ENCODE peak calls at places on chromosomes 4 and X, in four cellular contexts. E, Y, T and U are unnamed samples.

GRCh38 chr4:67291639-67292038 is 253.7 kb downstream of the CENPC start:
- DNase-seq in Y (no peak), T (no peak), E (no peak), U (no peak)

GRCh38 chr4:122005064-122005755 is 53.4 kb upstream of the TRPC3 start:
- DNase-seq in T (no peak), E (peak; percentile 75), Y (no peak), U (no peak)

GRCh38 chr4:106266201-106266600 is 49.8 kb downstream of the TBCK start:
- DNase-seq in T (peak; percentile 13), E (peak; percentile 68), Y (peak; percentile 25), U (no peak)

GRCh38 chr4:87540176-87541058 is 11.2 kb upstream of the SPARCL1 start:
- DNase-seq in Y (no peak), T (no peak), E (no peak), U (no peak)

GRCh38 chrX:151397741-151398070 is 700 bp downstream of the VMA21 start:
- DNase-seq in E (peak; percentile 7), T (no peak), Y (no peak), U (no peak)

GRCh38 chrX:132842839-132843238 is 115.6 kb downstream of the HS6ST2 start:
- DNase-seq in E (no peak), T (no peak), Y (no peak), U (no peak)

GRCh38 chr4:142743071-142743825 is 102.9 kb downstream of the INPP4B start:
- DNase-seq in T (no peak), Y (no peak), E (peak; percentile 76), U (peak; percentile 57)

GRCh38 chr4:139312552-139313332 is 10.5 kb upstream of the NDUFC1 start:
- DNase-seq in Y (no peak), E (peak; percentile 23), T (no peak), U (no peak)

GRCh38 chr4:174540175-174540574 is 17.9 kb upstream of the HPGD start:
- DNase-seq in Y (no peak), E (no peak), T (no peak), U (no peak)

GRCh38 chr4:31084806-31085416 is 364.7 kb downstream of the PCDH7 start:
- DNase-seq in T (no peak), E (no peak), Y (no peak), U (no peak)

GRCh38 chr4:2343476-2343875 is 75.0 kb downstream of the ZFYVE28 start:
- DNase-seq in E (no peak), T (no peak), Y (no peak), U (no peak)

GRCh38 chr4:149823770-149824221 is 8.2 kb upstream of the IQCM start:
- DNase-seq in T (peak; percentile 33), Y (no peak), E (peak; percentile 90), U (peak; percentile 50)

GRCh38 chr4:84579410-84579791 is 3.5 kb upstream of the CDS1 start:
- DNase-seq in T (no peak), Y (peak; percentile 8), E (no peak), U (no peak)

GRCh38 chrX:47191331-47191730 is 2.3 kb upstream of the UBA1 start:
- DNase-seq in E (peak; percentile 26), Y (peak; percentile 25), T (no peak), U (no peak)

GRCh38 chr4:43456383-43456782 is 563.9 kb downstream of the GRXCR1 start:
- DNase-seq in T (no peak), E (peak; percentile 1), Y (no peak), U (peak; percentile 3)

GRCh38 chrX:9352683-9353430 is 112.0 kb upstream of the TBL1X start:
- DNase-seq in T (no peak), E (peak; percentile 70), Y (no peak), U (no peak)

GRCh38 chrX:874061-874460 is 243.5 kb downstream of the SHOX start:
- DNase-seq in T (no peak), Y (no peak), E (no peak), U (no peak)

GRCh38 chr4:73864365-73864764 is 4.8 kb upstream of the CXCL1 start:
- DNase-seq in T (no peak), E (no peak), Y (peak; percentile 7), U (no peak)

GRCh38 chrX:13535371-13535770 is 34.0 kb upstream of the EGFL6 start:
- DNase-seq in T (no peak), Y (no peak), E (no peak), U (no peak)

GRCh38 chr4:28010543-28011235 is 1150.0 kb downstream of the STIM2 start:
- DNase-seq in E (peak; percentile 61), Y (no peak), T (no peak), U (no peak)

GRCh38 chr4:8247047-8247930 is 22.3 kb upstream of the HTRA3 start:
- DNase-seq in E (no peak), T (no peak), Y (no peak), U (no peak)

GRCh38 chr4:162164881-162165528 is 1.2 kb upstream of the FSTL5 start:
- DNase-seq in T (no peak), Y (peak; percentile 7), E (no peak), U (no peak)

GRCh38 chr4:77911091-77911490 is 48.5 kb downstream of the MRPL1 start:
- DNase-seq in Y (no peak), E (peak; percentile 52), T (no peak), U (no peak)

GRCh38 chrX:370963-371745 is 15.6 kb downstream of the PPP2R3B start:
- DNase-seq in T (no peak), Y (no peak), E (no peak), U (no peak)

GRCh38 chr4:145951931-145952330 is 13.3 kb upstream of the ZNF827 start:
- DNase-seq in E (peak; percentile 9), T (no peak), Y (no peak), U (no peak)

GRCh38 chr4:153232768-153233167 is 28.5 kb downstream of the TRIM2 start:
- DNase-seq in E (peak; percentile 18), T (no peak), Y (peak; percentile 88), U (no peak)

GRCh38 chr4:2817701-2818350 is 24.9 kb downstream of the SH3BP2 start:
- DNase-seq in Y (peak; percentile 64), T (no peak), E (peak; percentile 37), U (no peak)

GRCh38 chr4:154781126-154781982 is at the start of gene RBM46:
- DNase-seq in Y (no peak), E (no peak), T (no peak), U (no peak)

GRCh38 chr4:89000844-89001360 is 56.1 kb downstream of the FAM13A start:
- DNase-seq in Y (no peak), E (peak; percentile 52), T (no peak), U (peak; percentile 81)

GRCh38 chr4:1043162-1043561 is 31.7 kb downstream of the FGFRL1 start:
- DNase-seq in Y (no peak), E (no peak), T (no peak), U (no peak)

GRCh38 chrX:151177141-151178027 is 1.0 kb downstream of the GPR50 start:
- DNase-seq in Y (peak; percentile 48), T (no peak), E (no peak), U (no peak)

GRCh38 chrX:71998836-71999509 is 88.3 kb downstream of the NHSL2 start:
- DNase-seq in T (no peak), E (peak; percentile 24), Y (peak; percentile 37), U (no peak)

GRCh38 chrX:81957900-81958545 is 756.1 kb downstream of the SH3BGRL start:
- DNase-seq in Y (peak; percentile 37), E (no peak), T (no peak), U (no peak)

GRCh38 chrX:3712080-3712869 is 1.2 kb downstream of the PRKX start:
- DNase-seq in Y (peak; percentile 18), T (no peak), E (peak; percentile 55), U (no peak)

GRCh38 chrX:39966186-39966585 is 131.6 kb downstream of the BCOR start:
- DNase-seq in T (no peak), E (no peak), Y (no peak), U (no peak)

GRCh38 chrX:15298780-15299179 is 16.7 kb downstream of the ASB11 start:
- DNase-seq in E (no peak), T (no peak), Y (no peak), U (no peak)

GRCh38 chr4:165839615-165840333 is 33.3 kb upstream of the TLL1 start:
- DNase-seq in T (no peak), E (no peak), Y (no peak), U (no peak)